ENCODE peak calls at places on chromosomes 4 and X, in nine cellular contexts. M is HCT116, R is GM23338, D is transverse colon, N is SK-N-SH, O is SK-N-MC, W is endothelial cell of umbilical vein, V is sigmoid colon, A is spleen. Q is an unnamed sample.

GRCh38 chrX:82196866-82197265 is 995.0 kb downstream of the SH3BGRL start:
- DNase-seq in M (no peak), R (no peak), D (no peak), N (no peak), O (no peak), W (no peak), V (no peak), A (peak), Q (no peak)

GRCh38 chrX:39356119-39356807 is 555.0 kb downstream of the MID1IP1 start:
- DNase-seq in M (no peak), R (no peak), D (no peak), N (no peak), O (no peak), W (no peak), V (no peak), A (no peak), Q (no peak)

GRCh38 chrX:66030505-66031317 is 9.2 kb downstream of the VSIG4 start:
- DNase-seq in M (peak), R (peak), D (peak), N (peak), O (no peak), W (peak), V (no peak), A (no peak), Q (no peak)

GRCh38 chrX:27823812-27824211 is 16.0 kb downstream of the MAGEB10 start:
- DNase-seq in M (no peak), R (no peak), D (no peak), N (no peak), O (no peak), W (no peak), V (no peak), A (no peak), Q (no peak)

GRCh38 chr4:97987019-97987648 is 156.1 kb downstream of the STPG2 start:
- DNase-seq in M (peak), R (peak), D (no peak), N (peak), O (peak), W (peak), V (no peak), A (no peak), Q (no peak)

GRCh38 chrX:6228720-6229119 is at the start of gene NLGN4X:
- DNase-seq in M (no peak), R (peak), D (no peak), N (peak), O (no peak), W (no peak), V (no peak), A (peak), Q (no peak)

GRCh38 chrX:44428989-44429627 is 85.6 kb upstream of the EFHC2 start:
- DNase-seq in M (no peak), R (no peak), D (no peak), N (no peak), O (no peak), W (no peak), V (no peak), A (no peak), Q (no peak)

GRCh38 chrX:77925764-77926163 is 15.3 kb downstream of the ATP7A start:
- DNase-seq in M (no peak), R (no peak), D (no peak), N (no peak), O (no peak), W (no peak), V (no peak), A (no peak), Q (no peak)

GRCh38 chr4:140243345-140243753 is 89.4 kb upstream of the MAML3 start:
- DNase-seq in M (no peak), R (no peak), D (peak), N (no peak), O (no peak), W (peak), V (no peak), A (peak), Q (no peak)

GRCh38 chr4:127856485-127857447 is 23.9 kb upstream of the PLK4 start:
- DNase-seq in M (no peak), R (peak), D (no peak), N (no peak), O (no peak), W (no peak), V (no peak), A (no peak), Q (no peak)

GRCh38 chr4:146232131-146232722 is 17.9 kb downstream of the REELD1 start:
- DNase-seq in M (no peak), R (no peak), D (no peak), N (no peak), O (no peak), W (no peak), V (no peak), A (no peak), Q (no peak)

GRCh38 chrX:70476934-70477733 is 32.5 kb downstream of the DLG3 start:
- DNase-seq in M (peak), R (peak), D (peak), N (no peak), O (peak), W (peak), V (peak), A (no peak), Q (peak)

GRCh38 chrX:9272166-9272565 is 192.7 kb upstream of the TBL1X start:
- DNase-seq in M (no peak), R (no peak), D (no peak), N (no peak), O (no peak), W (no peak), V (no peak), A (no peak), Q (no peak)

GRCh38 chr4:40559585-40560465 is 69.8 kb downstream of the RBM47 start:
- DNase-seq in M (no peak), R (no peak), D (no peak), N (no peak), O (no peak), W (no peak), V (no peak), A (no peak), Q (no peak)

GRCh38 chr4:121370729-121371325 is 10.0 kb downstream of the QRFPR start:
- DNase-seq in M (peak), R (peak), D (peak), N (peak), O (peak), W (peak), V (no peak), A (no peak), Q (no peak)

GRCh38 chrX:131895807-131896206 is 127.3 kb upstream of the STK26 start:
- DNase-seq in M (no peak), R (no peak), D (no peak), N (no peak), O (no peak), W (no peak), V (no peak), A (no peak), Q (no peak)

GRCh38 chr4:139978692-139979091 is 175.3 kb downstream of the MAML3 start:
- DNase-seq in M (no peak), R (no peak), D (no peak), N (no peak), O (no peak), W (no peak), V (no peak), A (peak), Q (no peak)

GRCh38 chrX:112108145-112108544 is 25.6 kb upstream of the TRPC5 start:
- DNase-seq in M (no peak), R (no peak), D (no peak), N (no peak), O (no peak), W (no peak), V (no peak), A (no peak), Q (no peak)

GRCh38 chr4:161252520-161253141 is 911.2 kb downstream of the FSTL5 start:
- DNase-seq in M (peak), R (peak), D (no peak), N (no peak), O (no peak), W (peak), V (no peak), A (no peak), Q (no peak)

GRCh38 chrX:56728321-56728720 is 722 bp upstream of the NBDY start:
- DNase-seq in M (no peak), R (no peak), D (no peak), N (no peak), O (no peak), W (no peak), V (no peak), A (no peak), Q (no peak)

GRCh38 chr4:87322754-87323153 is at the start of gene HSD17B13:
- DNase-seq in M (no peak), R (no peak), D (no peak), N (no peak), O (no peak), W (no peak), V (no peak), A (no peak), Q (no peak)

GRCh38 chrX:120446503-120446902 is 22.6 kb downstream of the LAMP2 start:
- DNase-seq in M (no peak), R (no peak), D (no peak), N (no peak), O (no peak), W (peak), V (no peak), A (no peak), Q (no peak)

GRCh38 chr4:90121961-90122748 is 5.0 kb upstream of the CCSER1 start:
- DNase-seq in M (no peak), R (no peak), D (no peak), N (no peak), O (no peak), W (peak), V (no peak), A (no peak), Q (no peak)

GRCh38 chr4:30770049-30770549 is 49.9 kb downstream of the PCDH7 start:
- DNase-seq in M (peak), R (no peak), D (no peak), N (no peak), O (no peak), W (peak), V (no peak), A (no peak), Q (no peak)

GRCh38 chr4:757111-757510 is 51.5 kb downstream of the PCGF3 start:
- DNase-seq in M (no peak), R (no peak), D (no peak), N (no peak), O (no peak), W (no peak), V (no peak), A (no peak), Q (no peak)

GRCh38 chrX:18931972-18932371 is 51.9 kb downstream of the PHKA2 start:
- DNase-seq in M (no peak), R (peak), D (no peak), N (peak), O (peak), W (peak), V (no peak), A (no peak), Q (no peak)

GRCh38 chr4:118351851-118352827 is 664 bp downstream of the PRSS12 start:
- DNase-seq in M (peak), R (peak), D (peak), N (peak), O (no peak), W (no peak), V (peak), A (peak), Q (peak)

GRCh38 chrX:153582896-153583295 is 16.0 kb downstream of the CCNQ start:
- DNase-seq in M (no peak), R (no peak), D (peak), N (peak), O (peak), W (peak), V (no peak), A (peak), Q (peak)

GRCh38 chrX:16479206-16479869 is 170.6 kb upstream of the S100G start:
- DNase-seq in M (no peak), R (no peak), D (no peak), N (no peak), O (no peak), W (peak), V (no peak), A (no peak), Q (no peak)

GRCh38 chrX:136872091-136872700 is 8.3 kb downstream of the RBMX start:
- DNase-seq in M (no peak), R (no peak), D (no peak), N (no peak), O (no peak), W (no peak), V (no peak), A (no peak), Q (no peak)
- TF ChIP-seq POLR2AphosphoS5 in M (peak), R (peak), D (no peak), N (no peak), O (no peak), W (no peak), V (no peak), A (no peak), Q (no peak)

GRCh38 chrX:149830192-149830873 is 48.6 kb downstream of the MAGEA9 start:
- DNase-seq in M (no peak), R (peak), D (no peak), N (no peak), O (no peak), W (peak), V (no peak), A (no peak), Q (no peak)
- H3K4me3 ChIP-seq in M (no peak), R (peak), D (peak), N (peak), O (no peak), W (peak), V (peak), A (peak), Q (peak)

GRCh38 chrX:129905787-129906580 is at the start of gene UTP14A:
- DNase-seq in M (peak), R (peak), D (peak), N (peak), O (peak), W (peak), V (peak), A (peak), Q (peak)
- TF ChIP-seq POLR2AphosphoS5 in M (peak), R (peak), D (peak), N (peak), O (peak), W (no peak), V (peak), A (peak), Q (peak)

DNA sequence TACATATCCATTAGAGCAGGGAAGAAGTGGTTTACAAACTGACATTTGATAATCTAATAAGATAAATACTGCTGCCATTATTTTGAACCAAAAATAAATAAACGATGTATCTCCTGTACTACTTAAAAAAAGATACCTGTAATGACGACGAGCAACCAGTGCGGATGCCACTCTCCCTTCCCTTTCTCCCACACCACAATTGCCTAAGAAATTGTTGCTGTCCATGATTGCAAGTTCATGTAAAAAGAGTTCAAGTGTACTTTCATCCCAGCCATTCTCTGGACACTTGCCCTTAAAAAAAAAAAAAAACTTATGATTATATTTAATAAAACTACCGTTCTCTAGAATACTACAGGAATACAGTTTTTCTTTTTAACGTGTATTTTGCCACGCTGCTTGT is 1.4 kb downstream of the SEPSECS start:
- DNase-seq in M (no peak), R (no peak), D (no peak), N (no peak), O (no peak), W (no peak), V (no peak), A (no peak), Q (no peak)
- H3K4me3 ChIP-seq in M (peak), R (peak), D (no peak), N (no peak), O (no peak), W (no peak), V (no peak), A (peak), Q (no peak)

GRCh38 chr4:17665852-17666251 is 51.4 kb downstream of the MED28 start:
- DNase-seq in M (no peak), R (no peak), D (no peak), N (no peak), O (no peak), W (no peak), V (no peak), A (no peak), Q (no peak)

GRCh38 chr4:17667253-17667652 is 52.8 kb downstream of the MED28 start:
- DNase-seq in M (no peak), R (no peak), D (no peak), N (no peak), O (no peak), W (no peak), V (no peak), A (no peak), Q (no peak)

GRCh38 chr4:17665346-17665745 is 50.9 kb downstream of the MED28 start:
- DNase-seq in M (no peak), R (no peak), D (no peak), N (no peak), O (no peak), W (no peak), V (no peak), A (no peak), Q (no peak)

GRCh38 chr4:17667653-17668201 is 53.3 kb downstream of the MED28 start:
- DNase-seq in M (no peak), R (no peak), D (no peak), N (no peak), O (no peak), W (no peak), V (no peak), A (no peak), Q (no peak)

DNA sequence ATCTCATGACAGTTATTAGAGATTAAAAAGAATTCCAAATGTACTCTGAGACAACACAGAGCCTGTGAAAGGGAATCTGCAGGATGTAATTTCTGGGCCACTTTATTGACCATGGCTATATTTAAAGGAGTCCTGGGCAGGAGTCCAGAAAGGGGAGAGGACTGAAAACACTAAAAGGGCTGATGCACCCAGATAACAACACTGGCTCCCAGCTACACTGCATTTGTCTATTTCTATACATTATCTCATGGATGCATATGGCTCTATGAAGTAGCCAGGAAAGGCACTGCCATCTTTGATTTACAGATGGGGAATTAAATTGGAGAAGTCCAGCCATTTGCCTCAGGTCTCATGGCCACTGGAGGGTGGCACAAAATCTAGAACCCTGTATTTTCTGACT is 56.0 kb downstream of the MED28 start:
- DNase-seq in M (no peak), R (no peak), D (no peak), N (peak), O (no peak), W (no peak), V (no peak), A (no peak), Q (no peak)
- TF ChIP-seq POLR2AphosphoS5 in M (no peak), R (no peak), D (no peak), N (no peak), O (no peak), W (no peak), V (no peak), A (no peak), Q (no peak)

GRCh38 chr4:76233967-76234678 is 17.4 kb upstream of the FAM47E start:
- DNase-seq in M (peak), R (peak), D (peak), N (peak), O (no peak), W (no peak), V (no peak), A (no peak), Q (no peak)

GRCh38 chr4:76233088-76233487 is 18.4 kb upstream of the FAM47E start:
- DNase-seq in M (no peak), R (no peak), D (no peak), N (no peak), O (no peak), W (no peak), V (no peak), A (no peak), Q (no peak)

GRCh38 chr4:76234679-76235044 is 16.9 kb upstream of the FAM47E start:
- DNase-seq in M (no peak), R (no peak), D (no peak), N (no peak), O (no peak), W (no peak), V (no peak), A (no peak), Q (no peak)

GRCh38 chr4:76232681-76233080 is 18.8 kb upstream of the FAM47E start:
- DNase-seq in M (no peak), R (no peak), D (no peak), N (no peak), O (peak), W (no peak), V (no peak), A (no peak), Q (no peak)

GRCh38 chr4:76233534-76233933 is 18.0 kb upstream of the FAM47E start:
- DNase-seq in M (no peak), R (peak), D (no peak), N (peak), O (peak), W (no peak), V (no peak), A (no peak), Q (no peak)
- H3K4me3 ChIP-seq in M (peak), R (peak), D (no peak), N (peak), O (peak), W (no peak), V (no peak), A (no peak), Q (no peak)

GRCh38 chrX:48918644-48919340 is at the start of gene PIM2:
- DNase-seq in M (peak), R (peak), D (peak), N (peak), O (peak), W (peak), V (peak), A (peak), Q (peak)

GRCh38 chrX:48919360-48919821 is 567 bp upstream of the PIM2 start:
- DNase-seq in M (no peak), R (peak), D (no peak), N (peak), O (no peak), W (no peak), V (no peak), A (no peak), Q (no peak)

GRCh38 chrX:48919947-48920712 is 1.3 kb upstream of the PIM2 start:
- DNase-seq in M (no peak), R (no peak), D (no peak), N (no peak), O (no peak), W (no peak), V (no peak), A (no peak), Q (no peak)

GRCh38 chrX:48917139-48917980 is 1.5 kb downstream of the PIM2 start:
- DNase-seq in M (peak), R (peak), D (peak), N (peak), O (no peak), W (peak), V (peak), A (peak), Q (peak)

DNA sequence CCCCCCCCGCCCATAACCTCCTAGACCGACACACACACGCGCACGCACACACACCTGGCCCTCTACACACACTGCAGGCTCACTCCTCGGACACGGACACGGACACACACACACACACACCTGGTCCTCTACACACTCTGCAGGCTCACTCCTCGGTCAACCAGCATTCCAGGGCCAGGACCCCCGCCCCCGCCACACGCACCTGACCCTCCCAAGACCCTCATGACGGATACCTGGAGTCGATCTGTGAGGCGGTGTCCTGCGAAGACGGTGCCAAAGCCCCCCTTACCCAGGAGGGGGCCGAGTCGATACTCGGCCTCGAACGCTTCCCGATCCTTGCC is 551 bp downstream of the PIM2 start:
- DNase-seq in M (no peak), R (no peak), D (no peak), N (no peak), O (no peak), W (no peak), V (no peak), A (no peak), Q (no peak)
- TF ChIP-seq POLR2AphosphoS5 in M (no peak), R (no peak), D (no peak), N (no peak), O (no peak), W (no peak), V (no peak), A (no peak), Q (no peak)

DNA sequence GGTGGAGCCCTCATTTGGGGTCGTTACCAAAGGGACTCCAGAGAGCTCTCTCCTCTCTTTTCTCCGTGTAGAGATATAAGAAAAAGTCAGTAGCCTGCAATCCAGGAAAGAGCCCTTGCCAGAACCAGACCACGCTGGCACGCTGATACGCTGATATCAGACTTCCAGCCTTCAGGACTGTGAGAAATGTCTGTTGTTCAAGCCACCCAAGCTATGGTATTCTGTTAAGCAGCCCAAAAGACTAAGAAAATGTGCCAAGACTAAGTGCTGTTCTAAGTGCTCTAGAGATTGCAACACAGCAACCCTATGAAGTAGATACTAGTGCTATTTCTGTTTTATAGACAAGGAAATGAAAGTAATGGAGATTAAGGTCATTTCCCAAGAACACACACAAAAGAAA is 205.7 kb downstream of the CAMK2D start:
- DNase-seq in M (no peak), R (no peak), D (no peak), N (no peak), O (no peak), W (no peak), V (no peak), A (no peak), Q (no peak)
- H3K4me3 ChIP-seq in M (no peak), R (no peak), D (no peak), N (no peak), O (no peak), W (no peak), V (no peak), A (no peak), Q (no peak)

GRCh38 chr4:55038176-55038890 is 87.1 kb downstream of the KDR start:
- DNase-seq in M (no peak), R (no peak), D (no peak), N (no peak), O (no peak), W (peak), V (no peak), A (no peak), Q (no peak)
- TF ChIP-seq POLR2AphosphoS5 in M (no peak), R (no peak), D (no peak), N (no peak), O (no peak), W (no peak), V (no peak), A (no peak), Q (peak)